ENCODE peak calls at places on chromosomes 2 and 18, in eight cellular contexts. S, T, B, L, F, N, H and U are unnamed samples.

GRCh38 chr18:24915547-24915946 is 436.4 kb downstream of the ZNF521 start:
- DNase-seq in S (peak; percentile 0), T (peak; percentile 11), B (no peak), L (peak; percentile 48), F (no peak), N (no peak), H (no peak), U (no peak)

GRCh38 chr2:64769392-64770044 is 115.8 kb upstream of the SERTAD2 start:
- DNase-seq in S (no peak), T (no peak), B (no peak), L (no peak), F (no peak), N (no peak), H (no peak), U (no peak)

GRCh38 chr2:235627682-235628081 is 133.8 kb downstream of the AGAP1 start:
- DNase-seq in S (no peak), T (no peak), B (no peak), L (peak; percentile 21), F (no peak), N (no peak), H (no peak), U (no peak)

GRCh38 chr2:17813742-17814458 is 2.4 kb upstream of the MSGN1 start:
- DNase-seq in S (no peak), T (peak; percentile 63), B (peak; percentile 44), L (no peak), F (no peak), N (no peak), H (no peak), U (no peak)

GRCh38 chr2:233358864-233359386 is 4.6 kb downstream of the DGKD start:
- DNase-seq in S (no peak), T (no peak), B (no peak), L (no peak), F (no peak), N (no peak), H (no peak), U (no peak)

GRCh38 chr2:23711979-23712755 is 214.8 kb downstream of the ATAD2B start:
- DNase-seq in S (no peak), T (peak; percentile 74), B (no peak), L (no peak), F (no peak), N (no peak), H (no peak), U (no peak)

GRCh38 chr2:10957396-10957795 is 45.7 kb downstream of the KCNF1 start:
- DNase-seq in S (no peak), T (no peak), B (no peak), L (peak; percentile 18), F (no peak), N (no peak), H (no peak), U (peak; percentile 34)

GRCh38 chr2:105961599-105962146 is 217.0 kb downstream of the NCK2 start:
- DNase-seq in S (no peak), T (no peak), B (peak; percentile 77), L (no peak), F (no peak), N (no peak), H (no peak), U (no peak)

GRCh38 chr18:5288517-5288935 is 7.0 kb downstream of the ZBTB14 start:
- DNase-seq in S (no peak), T (no peak), B (no peak), L (no peak), F (no peak), N (no peak), H (no peak), U (no peak)

GRCh38 chr18:7414459-7414858 is 152.7 kb upstream of the PTPRM start:
- DNase-seq in S (no peak), T (peak; percentile 60), B (no peak), L (no peak), F (no peak), N (peak; percentile 75), H (no peak), U (no peak)

GRCh38 chr2:215527738-215528137 is 91.9 kb upstream of the FN1 start:
- DNase-seq in S (no peak), T (peak; percentile 73), B (no peak), L (peak; percentile 56), F (no peak), N (no peak), H (no peak), U (no peak)

GRCh38 chr2:215531284-215531683 is 95.4 kb upstream of the FN1 start:
- DNase-seq in S (no peak), T (peak; percentile 89), B (no peak), L (no peak), F (no peak), N (no peak), H (no peak), U (no peak)

GRCh38 chr2:215529271-215529670 is 93.4 kb upstream of the FN1 start:
- DNase-seq in S (no peak), T (peak; percentile 87), B (no peak), L (peak; percentile 65), F (no peak), N (no peak), H (no peak), U (no peak)

GRCh38 chr2:215530191-215530968 is 94.5 kb upstream of the FN1 start:
- DNase-seq in S (no peak), T (peak; percentile 36), B (no peak), L (peak; percentile 57), F (no peak), N (no peak), H (no peak), U (no peak)

DNA sequence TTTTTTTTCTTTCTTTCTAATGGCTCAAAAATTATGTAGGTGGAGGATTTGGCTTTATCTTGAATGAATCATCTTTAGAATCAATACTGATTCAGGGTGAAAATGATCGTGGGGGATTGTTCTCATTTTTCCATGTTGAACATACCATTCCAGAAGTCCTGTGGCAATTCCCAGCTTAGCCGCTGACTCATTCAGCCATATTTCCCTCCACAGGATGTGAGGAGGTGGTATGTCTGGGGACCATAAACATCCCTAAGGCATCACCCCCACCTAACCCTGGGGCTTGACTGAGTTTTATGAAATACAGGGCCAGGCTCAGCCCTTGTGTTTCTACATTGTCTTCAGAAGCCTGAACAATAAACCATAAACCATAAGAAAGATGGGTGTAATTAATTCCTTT is 92.7 kb upstream of the FN1 start:
- DNase-seq in S (peak; percentile 16), T (peak; percentile 94), B (no peak), L (peak; percentile 100), F (no peak), N (no peak), H (no peak), U (no peak)
- TF ChIP-seq CTCF in S (no peak), T (no peak), B (no peak), L (no peak), F (no peak), N (no peak), H (no peak), U (no peak)

GRCh38 chr2:149332364-149332763 is 2.0 kb downstream of the LYPD6 start:
- DNase-seq in S (no peak), T (no peak), B (no peak), L (no peak), F (no peak), N (no peak), H (no peak), U (no peak)

GRCh38 chr2:149329068-149329467 is 1.3 kb upstream of the LYPD6 start:
- DNase-seq in S (no peak), T (no peak), B (no peak), L (no peak), F (no peak), N (no peak), H (no peak), U (no peak)

GRCh38 chr2:149331023-149331400 is 625 bp downstream of the LYPD6 start:
- DNase-seq in S (no peak), T (no peak), B (no peak), L (no peak), F (peak; percentile 69), N (no peak), H (no peak), U (no peak)

GRCh38 chr2:149329470-149330126 is 789 bp upstream of the LYPD6 start:
- DNase-seq in S (peak; percentile 12), T (peak; percentile 48), B (peak; percentile 13), L (peak; percentile 42), F (peak; percentile 77), N (no peak), H (peak; percentile 51), U (no peak)

DNA sequence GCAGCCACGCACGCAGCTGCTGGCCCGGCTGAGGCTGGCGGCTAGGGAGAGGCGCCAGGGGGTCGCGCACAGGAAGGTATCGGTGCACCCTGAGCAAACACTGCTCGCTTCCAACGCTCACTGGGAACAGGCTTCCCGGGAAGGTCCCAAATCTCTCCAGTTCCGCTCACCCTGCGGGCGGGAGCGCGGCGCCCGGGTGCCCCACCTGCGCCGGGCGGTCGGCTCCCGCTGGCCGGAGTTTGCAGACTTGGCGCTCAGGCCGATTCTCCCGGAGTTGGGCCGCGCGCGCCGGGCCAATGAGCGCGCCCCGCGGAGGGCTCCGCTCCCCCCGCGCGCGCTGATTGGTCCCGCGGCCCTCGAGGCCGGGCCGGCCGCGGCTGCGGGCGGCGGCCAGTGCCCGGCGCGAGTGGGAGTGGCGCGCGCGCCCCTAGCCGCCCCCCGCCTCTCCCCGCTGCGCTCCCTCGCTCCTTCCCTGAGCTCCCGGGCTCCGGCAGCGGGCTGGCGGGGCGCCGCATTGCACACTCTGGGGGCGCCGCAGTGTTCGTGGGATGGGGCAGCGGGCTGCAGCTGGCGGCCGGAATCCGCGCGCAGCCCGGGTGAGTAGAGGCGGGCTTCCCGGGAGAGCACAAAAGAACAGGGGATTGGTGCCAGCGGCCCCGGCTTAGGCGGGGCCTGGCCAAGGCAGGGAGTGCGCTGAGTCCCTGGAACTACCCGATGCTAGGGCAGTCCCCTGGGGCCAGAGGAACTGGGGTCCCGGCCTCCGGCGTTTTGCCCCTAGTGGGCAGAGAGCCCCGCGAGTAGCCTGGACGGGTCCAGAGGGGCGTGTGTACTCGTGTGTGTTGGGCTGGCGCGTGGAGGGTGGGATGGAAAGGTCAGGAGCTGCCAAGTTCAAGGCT is at the start of gene LYPD6:
- DNase-seq in S (no peak), T (peak; percentile 78), B (peak; percentile 84), L (peak; percentile 76), F (peak; percentile 77), N (peak; percentile 68), H (peak; percentile 53), U (no peak)
- TF ChIP-seq CTCF in S (peak; percentile 11), T (no peak), B (no peak), L (no peak), F (peak; percentile 45), N (no peak), H (no peak), U (peak; percentile 37)

GRCh38 chr2:204026294-204026693 is 89.7 kb downstream of the ICOS start:
- DNase-seq in S (no peak), T (no peak), B (no peak), L (no peak), F (no peak), N (no peak), H (no peak), U (no peak)
- TF ChIP-seq CTCF in S (peak; percentile 43), T (peak; percentile 6), B (peak; percentile 73), L (no peak), F (peak; percentile 47), N (no peak), H (no peak), U (peak; percentile 47)

DNA sequence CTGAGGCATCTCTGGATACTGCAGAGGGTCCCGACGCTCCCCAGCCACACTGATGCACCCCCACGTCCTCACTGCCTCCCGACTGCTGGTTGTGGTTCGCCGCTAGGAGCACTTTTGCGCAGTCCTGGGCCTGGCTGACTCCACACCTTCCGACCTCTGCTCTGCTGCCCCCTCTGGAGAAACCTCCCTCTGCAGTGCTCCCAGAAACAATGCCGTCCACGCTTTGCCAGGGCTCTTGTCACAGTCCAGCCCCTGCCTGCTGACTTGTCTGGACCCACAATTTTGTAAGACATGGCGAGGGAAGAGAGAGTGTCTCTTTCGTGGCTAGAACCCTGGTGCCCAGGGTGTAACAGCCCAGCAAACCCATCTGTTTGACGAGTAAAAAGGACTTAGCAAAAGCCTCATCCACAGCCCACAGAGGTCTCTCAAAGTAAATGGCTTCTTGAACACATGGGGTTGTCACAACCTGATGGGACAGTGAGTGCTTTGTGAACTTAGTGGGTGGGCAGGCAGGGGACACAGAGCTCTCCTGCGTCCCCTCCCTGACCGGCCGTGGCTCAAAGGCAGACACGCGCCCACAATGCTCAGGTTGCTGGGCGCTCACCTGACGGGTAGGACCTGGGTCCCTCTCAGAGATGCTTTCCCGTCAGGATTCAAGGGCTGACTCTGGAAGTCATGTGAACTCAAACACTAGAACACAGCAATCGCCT is 4.0 kb downstream of the COPS9 start:
- DNase-seq in S (no peak), T (no peak), B (no peak), L (no peak), F (peak; percentile 62), N (peak; percentile 47), H (no peak), U (peak; percentile 61)
- TF ChIP-seq CTCF in S (peak; percentile 34), T (peak; percentile 10), B (no peak), L (peak; percentile 4), F (peak; percentile 36), N (no peak), H (no peak), U (peak; percentile 24)